ENCODE peak calls at places on chromosomes 3 and 15, in seven cellular contexts. One of them, this sample, is unnamed.

GRCh38 chr15:47384316-47384715 is 333.0 kb upstream of the SEMA6D start:
- DNase-seq in CD8-positive, alpha-beta T cell: no peak
- DNase-seq in NCI-H1092 treated with DMSO at 0.1 percent for 48 hours: no peak
- DNase-seq in C1 segment of cervical spinal cord: no peak
- DNase-seq in stimulated activated CD4-positive, alpha-beta T cell treated with anti-CD3 and anti-CD28 coated beads, TNF-alpha, amount 100 ng/mL, for 1 hour: no peak
- DNase-seq in CMK: no peak
- DNase-seq in activated CD4-positive, alpha-beta T cell treated with anti-CD3 and anti-CD28 coated beads, Interleukin-2, amount 50 U/mL, for 48 hours: no peak
- DNase-seq in this sample: peak

GRCh38 chr3:45986303-45986982 is 9.2 kb downstream of the FYCO1 start:
- DNase-seq in CD8-positive, alpha-beta T cell: no peak
- DNase-seq in CMK: no peak
- DNase-seq in activated CD4-positive, alpha-beta T cell treated with anti-CD3 and anti-CD28 coated beads, Interleukin-2, amount 50 U/mL, for 48 hours: no peak
- DNase-seq in C1 segment of cervical spinal cord: no peak
- DNase-seq in NCI-H1092 treated with DMSO at 0.1 percent for 48 hours: no peak
- DNase-seq in stimulated activated CD4-positive, alpha-beta T cell treated with anti-CD3 and anti-CD28 coated beads, TNF-alpha, amount 100 ng/mL, for 1 hour: no peak
- DNase-seq in this sample: peak

GRCh38 chr3:23331141-23331935 is 128.2 kb downstream of the UBE2E2 start:
- DNase-seq in NCI-H1092 treated with DMSO at 0.1 percent for 48 hours: no peak
- DNase-seq in C1 segment of cervical spinal cord: no peak
- DNase-seq in CD8-positive, alpha-beta T cell: no peak
- DNase-seq in activated CD4-positive, alpha-beta T cell treated with anti-CD3 and anti-CD28 coated beads, Interleukin-2, amount 50 U/mL, for 48 hours: no peak
- DNase-seq in stimulated activated CD4-positive, alpha-beta T cell treated with anti-CD3 and anti-CD28 coated beads, TNF-alpha, amount 100 ng/mL, for 1 hour: no peak
- DNase-seq in CMK: no peak
- DNase-seq in this sample: no peak

GRCh38 chr15:99956022-99956775 is 223.0 kb upstream of the LYSMD4 start:
- DNase-seq in CMK: no peak
- DNase-seq in C1 segment of cervical spinal cord: no peak
- DNase-seq in activated CD4-positive, alpha-beta T cell treated with anti-CD3 and anti-CD28 coated beads, Interleukin-2, amount 50 U/mL, for 48 hours: no peak
- DNase-seq in CD8-positive, alpha-beta T cell: no peak
- DNase-seq in NCI-H1092 treated with DMSO at 0.1 percent for 48 hours: no peak
- DNase-seq in stimulated activated CD4-positive, alpha-beta T cell treated with anti-CD3 and anti-CD28 coated beads, TNF-alpha, amount 100 ng/mL, for 1 hour: no peak
- DNase-seq in this sample: no peak

GRCh38 chr3:108818404-108818803 is 4.2 kb upstream of the TRAT1 start:
- DNase-seq in CD8-positive, alpha-beta T cell: peak
- DNase-seq in CMK: no peak
- DNase-seq in activated CD4-positive, alpha-beta T cell treated with anti-CD3 and anti-CD28 coated beads, Interleukin-2, amount 50 U/mL, for 48 hours: peak
- DNase-seq in stimulated activated CD4-positive, alpha-beta T cell treated with anti-CD3 and anti-CD28 coated beads, TNF-alpha, amount 100 ng/mL, for 1 hour: no peak
- DNase-seq in C1 segment of cervical spinal cord: no peak
- DNase-seq in NCI-H1092 treated with DMSO at 0.1 percent for 48 hours: peak
- DNase-seq in this sample: peak

GRCh38 chr3:120276767-120277166 is 8.3 kb downstream of the GPR156 start:
- DNase-seq in activated CD4-positive, alpha-beta T cell treated with anti-CD3 and anti-CD28 coated beads, Interleukin-2, amount 50 U/mL, for 48 hours: no peak
- DNase-seq in CD8-positive, alpha-beta T cell: no peak
- DNase-seq in stimulated activated CD4-positive, alpha-beta T cell treated with anti-CD3 and anti-CD28 coated beads, TNF-alpha, amount 100 ng/mL, for 1 hour: no peak
- DNase-seq in NCI-H1092 treated with DMSO at 0.1 percent for 48 hours: no peak
- DNase-seq in C1 segment of cervical spinal cord: no peak
- DNase-seq in CMK: no peak
- DNase-seq in this sample: no peak

GRCh38 chr3:104785966-104786365 is 580.7 kb upstream of the ALCAM start:
- DNase-seq in C1 segment of cervical spinal cord: no peak
- DNase-seq in CMK: no peak
- DNase-seq in NCI-H1092 treated with DMSO at 0.1 percent for 48 hours: no peak
- DNase-seq in CD8-positive, alpha-beta T cell: no peak
- DNase-seq in activated CD4-positive, alpha-beta T cell treated with anti-CD3 and anti-CD28 coated beads, Interleukin-2, amount 50 U/mL, for 48 hours: no peak
- DNase-seq in stimulated activated CD4-positive, alpha-beta T cell treated with anti-CD3 and anti-CD28 coated beads, TNF-alpha, amount 100 ng/mL, for 1 hour: no peak
- DNase-seq in this sample: no peak

GRCh38 chr3:178558637-178559036 is 22.4 kb downstream of the KCNMB2 start:
- DNase-seq in activated CD4-positive, alpha-beta T cell treated with anti-CD3 and anti-CD28 coated beads, Interleukin-2, amount 50 U/mL, for 48 hours: no peak
- DNase-seq in CMK: no peak
- DNase-seq in NCI-H1092 treated with DMSO at 0.1 percent for 48 hours: peak
- DNase-seq in stimulated activated CD4-positive, alpha-beta T cell treated with anti-CD3 and anti-CD28 coated beads, TNF-alpha, amount 100 ng/mL, for 1 hour: no peak
- DNase-seq in CD8-positive, alpha-beta T cell: no peak
- DNase-seq in C1 segment of cervical spinal cord: no peak
- DNase-seq in this sample: no peak

This sample was measured in ACHN.